ENCODE peak calls at places on chromosomes 13 and 19, in six cellular contexts. D is A549, K is HepG2, P is K562, J is GM12878, R is endothelial cell of umbilical vein. E is an unnamed sample.

GRCh38 chr19:39705578-39706188 is 1.4 kb downstream of the LGALS14 start:
- DNase-seq in K (no peak), J (no peak), R (no peak), D (no peak), P (no peak), E (peak; percentile 42)

GRCh38 chr19:896434-896833 is 3.1 kb downstream of the RNU6-9 start:
- DNase-seq in D (no peak), K (no peak), J (no peak), P (no peak), R (no peak), E (no peak)

GRCh38 chr13:101465877-101466276 is 13.4 kb downstream of the ITGBL1 start:
- DNase-seq in P (no peak), J (no peak), K (no peak), R (peak; percentile 7), D (no peak), E (no peak)

GRCh38 chr13:54394319-54394718 is 1365.7 kb downstream of the OLFM4 start:
- DNase-seq in D (no peak), P (no peak), K (no peak), R (no peak), J (no peak), E (no peak)

GRCh38 chr13:22748866-22749586 is 431.8 kb upstream of the SGCG start:
- DNase-seq in D (no peak), R (peak; percentile 18), K (no peak), P (no peak), J (no peak), E (no peak)

GRCh38 chr19:49546825-49547565 is 19.2 kb downstream of the RCN3 start:
- DNase-seq in K (peak; percentile 85), R (peak; percentile 90), D (peak; percentile 94), J (peak; percentile 42), P (peak; percentile 76), E (peak; percentile 80)

GRCh38 chr13:36746051-36746450 is 72.2 kb downstream of the SERTM1 start:
- DNase-seq in D (no peak), R (no peak), P (no peak), J (no peak), K (no peak), E (no peak)

GRCh38 chr13:105008606-105009005 is 1526.9 kb downstream of the EFNB2 start:
- DNase-seq in R (no peak), D (no peak), J (no peak), P (no peak), K (no peak), E (no peak)

GRCh38 chr19:57348136-57348535 is 2.9 kb upstream of the ZNF304 start:
- DNase-seq in J (no peak), D (no peak), K (no peak), P (no peak), R (no peak), E (no peak)

GRCh38 chr13:110806636-110807035 is 93.1 kb downstream of the ING1 start:
- DNase-seq in P (no peak), K (no peak), R (no peak), J (no peak), D (no peak), E (no peak)

GRCh38 chr19:8324186-8325050 is 3.1 kb downstream of the RPS28 start:
- DNase-seq in P (peak; percentile 21), K (no peak), R (no peak), J (no peak), D (no peak), E (peak; percentile 68)

GRCh38 chr13:76723551-76724232 is 162.5 kb downstream of the KCTD12 start:
- DNase-seq in R (peak; percentile 95), P (no peak), J (no peak), K (no peak), D (no peak), E (peak; percentile 17)

GRCh38 chr13:110116072-110116487 is 190.9 kb downstream of the COL4A1 start:
- DNase-seq in J (no peak), D (peak; percentile 79), K (peak; percentile 4), P (peak; percentile 71), R (peak; percentile 59), E (peak; percentile 62)

GRCh38 chr19:18392936-18393335 is 4.5 kb downstream of the LRRC25 start:
- DNase-seq in D (no peak), P (no peak), K (no peak), R (no peak), J (no peak), E (no peak)

GRCh38 chr13:21320642-21321034 is 138.5 kb downstream of the ZDHHC20 start:
- DNase-seq in K (no peak), J (no peak), R (no peak), D (no peak), P (no peak), E (no peak)
- TF ChIP-seq CTCF in K (no peak), J (no peak), R (no peak), D (no peak), P (no peak), E (no peak)

GRCh38 chr19:9528757-9529336 is 9.6 kb downstream of the ZNF426 start:
- DNase-seq in D (peak; percentile 12), K (no peak), R (peak; percentile 4), P (no peak), J (no peak), E (peak; percentile 41)
- TF ChIP-seq MYC in D (no peak), K (no peak), R (no peak), P (no peak), J (no peak), E (no peak)

GRCh38 chr13:30077338-30077737 is 226.9 kb upstream of the UBL3 start:
- DNase-seq in P (no peak), D (no peak), R (no peak), K (no peak), J (no peak), E (no peak)

GRCh38 chr13:30071890-30072817 is 221.7 kb upstream of the UBL3 start:
- DNase-seq in J (no peak), P (no peak), R (no peak), D (peak; percentile 4), K (no peak), E (no peak)

GRCh38 chr13:30078059-30078458 is 227.6 kb upstream of the UBL3 start:
- DNase-seq in R (no peak), P (no peak), J (no peak), D (no peak), K (no peak), E (no peak)

GRCh38 chr13:30074955-30075614 is 224.7 kb upstream of the UBL3 start:
- DNase-seq in K (no peak), D (no peak), P (no peak), J (no peak), R (no peak), E (no peak)

DNA sequence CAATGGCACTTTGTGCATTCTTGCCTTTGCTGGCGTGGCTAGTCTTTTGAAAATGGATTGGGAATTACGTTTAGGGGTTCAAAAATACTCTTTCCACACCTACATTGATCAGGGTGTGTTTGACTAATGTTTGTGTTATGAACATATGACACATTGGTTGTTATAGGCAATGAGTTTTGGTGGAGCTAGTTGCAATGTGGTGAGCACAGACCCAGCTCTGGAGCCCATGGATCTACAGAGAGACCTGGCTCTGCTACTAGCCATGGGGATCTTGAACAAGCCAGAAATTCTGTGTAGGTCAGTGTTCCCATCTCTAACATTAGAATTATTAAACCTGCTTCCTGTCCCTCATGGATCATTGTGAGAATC is 222.4 kb upstream of the UBL3 start:
- DNase-seq in R (no peak), K (no peak), D (no peak), J (no peak), P (no peak), E (no peak)
- TF ChIP-seq MAX in R (no peak), K (no peak), D (no peak), J (no peak), P (no peak), E (no peak)

GRCh38 chr19:35216833-35217707 is 11.5 kb downstream of the FAM187B start:
- DNase-seq in R (no peak), K (no peak), P (no peak), J (no peak), D (no peak), E (no peak)
- TF ChIP-seq CTCF in R (no peak), K (peak; percentile 63), P (no peak), J (peak; percentile 41), D (no peak), E (no peak)

GRCh38 chr13:30306762-30307193 is 573 bp downstream of the KATNAL1 start:
- DNase-seq in D (peak; percentile 89), J (peak; percentile 66), K (peak; percentile 87), P (peak; percentile 78), R (peak; percentile 90), E (peak; percentile 95)
- TF ChIP-seq MYC in D (no peak), J (no peak), K (no peak), P (no peak), R (no peak), E (peak; percentile 58)

DNA sequence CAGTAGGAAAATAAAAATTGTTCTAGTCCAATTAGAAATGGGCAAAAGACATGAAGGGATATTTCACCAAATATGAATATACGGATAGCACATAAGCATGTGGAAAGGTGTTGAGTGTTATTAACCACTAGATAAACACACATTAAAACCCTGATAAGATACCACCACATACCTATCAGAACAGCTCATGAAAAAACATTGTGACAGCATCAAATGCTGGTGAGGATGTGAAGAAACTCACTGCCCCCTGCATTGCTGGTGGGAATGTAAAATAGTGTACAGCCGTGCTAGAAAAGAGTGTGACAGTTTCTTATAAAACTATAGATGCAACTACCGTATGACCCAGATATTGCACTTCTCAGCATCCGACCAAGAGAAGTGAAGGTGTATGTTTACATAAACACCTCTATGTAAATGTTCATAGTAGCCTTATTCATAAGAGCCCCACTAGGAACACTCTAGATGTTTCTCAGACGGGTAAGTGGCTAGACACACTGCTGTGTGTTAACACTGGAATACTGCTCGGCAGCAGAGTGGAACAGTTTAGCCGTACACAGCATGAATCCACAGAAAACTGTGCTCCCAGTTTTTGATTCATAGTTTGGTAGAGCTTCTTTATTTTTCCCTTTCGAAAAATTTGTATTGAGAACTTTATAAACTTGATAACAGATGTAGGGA is 321.1 kb downstream of the MYO16 start:
- DNase-seq in P (no peak), D (no peak), J (no peak), R (no peak), K (no peak), E (no peak)
- TF ChIP-seq MAX in P (no peak), D (no peak), J (no peak), R (no peak), K (no peak), E (no peak)

DNA sequence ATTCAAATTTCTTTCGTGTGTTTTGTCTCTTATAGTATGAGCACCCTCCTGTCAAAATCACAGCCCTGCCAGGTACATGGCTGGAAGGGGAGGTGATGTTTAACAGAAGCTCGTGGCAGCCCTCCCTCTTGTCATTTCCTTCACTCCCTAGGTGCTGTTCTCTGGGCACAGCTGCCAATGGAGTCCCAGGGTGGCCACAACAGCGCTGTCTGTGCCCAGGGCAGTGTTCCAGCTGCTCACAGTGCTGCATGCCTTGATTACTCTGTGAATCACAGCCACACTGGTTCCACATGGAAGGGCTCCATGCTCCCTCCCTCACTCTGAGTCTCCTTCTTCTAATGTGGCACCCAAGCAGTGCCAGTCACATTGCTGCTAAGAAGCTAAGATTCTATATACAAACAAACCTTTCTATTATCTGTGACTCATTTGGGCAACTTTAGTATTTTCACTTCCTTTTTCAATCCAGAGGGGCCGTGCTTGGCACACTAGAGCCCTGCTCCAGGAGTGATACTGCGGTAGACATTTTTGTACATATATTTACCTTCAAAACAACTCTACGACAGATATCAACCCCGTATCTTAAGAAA is 248.6 kb downstream of the TDRD3 start:
- DNase-seq in P (no peak), K (no peak), J (no peak), R (no peak), D (no peak), E (peak; percentile 9)
- TF ChIP-seq CTCF in P (no peak), K (no peak), J (no peak), R (no peak), D (no peak), E (no peak)

GRCh38 chr13:108121406-108121805 is 93.9 kb downstream of the LIG4 start:
- DNase-seq in K (peak; percentile 1), R (no peak), P (no peak), D (no peak), J (no peak), E (no peak)

GRCh38 chr13:108115739-108116138 is 99.6 kb downstream of the LIG4 start:
- DNase-seq in D (no peak), R (no peak), J (no peak), P (no peak), K (no peak), E (no peak)

GRCh38 chr13:108120332-108120731 is 95.0 kb downstream of the LIG4 start:
- DNase-seq in P (no peak), K (no peak), R (no peak), D (no peak), J (no peak), E (no peak)
- TF ChIP-seq MYC in P (no peak), K (no peak), R (no peak), D (no peak), J (no peak), E (no peak)

E was measured in NB4.